ENCODE peak calls at places on chromosomes 4 and X, in five cellular contexts. Q is A549, S is HepG2, T is GM12878, Y is K562. G is an unnamed sample.

GRCh38 chrX:39974228-39974627 is 123.5 kb downstream of the BCOR start:
- DNase-seq in S (peak; percentile 24), Y (no peak), T (no peak), Q (no peak), G (peak; percentile 25)

GRCh38 chr4:8155660-8156421 is 2.8 kb downstream of the ABLIM2 start:
- DNase-seq in T (no peak), S (no peak), Q (no peak), Y (no peak), G (peak; percentile 33)

GRCh38 chrX:46220822-46221221 is 324.4 kb downstream of the ZNF674 start:
- DNase-seq in Q (peak; percentile 6), Y (no peak), S (peak; percentile 18), T (no peak), G (no peak)

GRCh38 chrX:134599173-134599914 is 58.9 kb downstream of the PLAC1 start:
- DNase-seq in S (no peak), T (peak; percentile 8), Q (no peak), Y (no peak), G (no peak)

GRCh38 chr4:25816591-25817058 is 46.2 kb downstream of the SEL1L3 start:
- DNase-seq in S (no peak), Q (no peak), Y (no peak), T (no peak), G (no peak)

GRCh38 chrX:72621163-72621562 is 48.5 kb upstream of the HDAC8 start:
- DNase-seq in S (no peak), Y (no peak), T (no peak), Q (peak; percentile 74), G (no peak)

GRCh38 chr4:15159477-15160019 is 157.3 kb downstream of the CPEB2 start:
- DNase-seq in Q (no peak), S (peak; percentile 29), Y (no peak), T (no peak), G (no peak)

GRCh38 chrX:150704030-150704613 is 10.9 kb downstream of the MTMR1 start:
- DNase-seq in Y (no peak), Q (no peak), T (no peak), S (no peak), G (no peak)

GRCh38 chr4:106604319-106605051 is 235.9 kb upstream of the GIMD1 start:
- DNase-seq in Q (no peak), T (no peak), Y (no peak), S (no peak), G (no peak)

GRCh38 chrX:39705299-39705698 is 392.5 kb downstream of the BCOR start:
- DNase-seq in Y (no peak), S (no peak), T (no peak), Q (peak; percentile 61), G (peak; percentile 29)

GRCh38 chr4:20194079-20195013 is 57.4 kb upstream of the SLIT2 start:
- DNase-seq in S (no peak), Y (no peak), Q (no peak), T (no peak), G (no peak)

GRCh38 chrX:102966701-102967100 is 29.6 kb downstream of the RAB40AL start:
- DNase-seq in Q (no peak), S (no peak), Y (no peak), T (no peak), G (no peak)

GRCh38 chr4:8403173-8403753 is 37.3 kb downstream of the ACOX3 start:
- DNase-seq in T (no peak), S (peak; percentile 48), Q (peak; percentile 66), Y (peak; percentile 85), G (peak; percentile 90)

GRCh38 chrX:45748443-45748842 is 547.8 kb upstream of the DIPK2B start:
- DNase-seq in Q (no peak), S (no peak), Y (no peak), T (no peak), G (no peak)

GRCh38 chrX:24483596-24483995 is 18.5 kb downstream of the PDK3 start:
- DNase-seq in Y (no peak), Q (no peak), S (no peak), T (no peak), G (no peak)

GRCh38 chrX:24478516-24478915 is 13.4 kb downstream of the PDK3 start:
- DNase-seq in Q (no peak), S (no peak), T (no peak), Y (no peak), G (no peak)

GRCh38 chrX:24475480-24475879 is 10.4 kb downstream of the PDK3 start:
- DNase-seq in Y (no peak), T (no peak), Q (no peak), S (no peak), G (no peak)

GRCh38 chrX:24482823-24483410 is 17.8 kb downstream of the PDK3 start:
- DNase-seq in Q (no peak), S (no peak), T (no peak), Y (no peak), G (no peak)

GRCh38 chrX:24479924-24480722 is 15.0 kb downstream of the PDK3 start:
- DNase-seq in T (peak; percentile 81), Q (no peak), Y (no peak), S (no peak), G (no peak)
- TF ChIP-seq JUNB in T (no peak), Q (no peak), Y (no peak), S (no peak), G (no peak)

GRCh38 chr4:81215219-81215892 is at the start of gene PRKG2:
- DNase-seq in Q (no peak), T (no peak), S (no peak), Y (no peak), G (peak; percentile 52)

GRCh38 chr4:81217794-81218193 is 2.8 kb upstream of the PRKG2 start:
- DNase-seq in T (no peak), Q (no peak), Y (no peak), S (no peak), G (no peak)

GRCh38 chr4:81214144-81214517 is 891 bp downstream of the PRKG2 start:
- DNase-seq in Q (no peak), S (no peak), T (no peak), Y (no peak), G (no peak)

GRCh38 chr4:81214518-81215218 is 354 bp downstream of the PRKG2 start:
- DNase-seq in Y (no peak), Q (peak; percentile 6), S (no peak), T (no peak), G (peak; percentile 78)

DNA sequence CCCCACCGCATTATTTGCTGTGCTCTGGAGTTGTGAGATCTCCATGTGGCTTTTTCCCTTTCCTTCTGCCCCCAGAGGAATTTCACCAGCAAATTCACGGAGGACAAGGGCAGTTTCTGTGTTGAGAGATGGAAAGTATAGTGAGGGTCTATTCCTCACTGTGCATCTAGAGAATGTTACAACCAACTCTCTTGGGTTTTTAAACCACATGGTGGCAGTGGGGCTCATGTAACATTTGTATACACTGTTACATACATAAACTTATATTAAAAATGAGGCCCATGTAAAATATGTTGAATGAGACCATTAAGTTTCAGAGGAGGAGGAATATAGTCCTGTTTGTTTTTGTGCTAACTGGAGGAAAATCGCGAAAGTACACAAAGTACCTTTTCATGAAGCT is 914 bp upstream of the PRKG2 start:
- DNase-seq in T (no peak), S (no peak), Q (no peak), Y (no peak), G (no peak)
- H3K4me3 ChIP-seq in T (no peak overlapping the region), S (no peak overlapping the region), Q (peak overlapping the region; percentile 47), Y (no peak overlapping the region), G (peak overlapping the region; percentile 81)

GRCh38 chr4:3042226-3042625 is 32.1 kb downstream of the HTT-AS start:
- DNase-seq in Q (no peak), T (no peak), S (no peak), Y (no peak), G (no peak)
- TF ChIP-seq JUNB in Q (no peak), T (no peak), S (no peak), Y (no peak), G (no peak)

DNA sequence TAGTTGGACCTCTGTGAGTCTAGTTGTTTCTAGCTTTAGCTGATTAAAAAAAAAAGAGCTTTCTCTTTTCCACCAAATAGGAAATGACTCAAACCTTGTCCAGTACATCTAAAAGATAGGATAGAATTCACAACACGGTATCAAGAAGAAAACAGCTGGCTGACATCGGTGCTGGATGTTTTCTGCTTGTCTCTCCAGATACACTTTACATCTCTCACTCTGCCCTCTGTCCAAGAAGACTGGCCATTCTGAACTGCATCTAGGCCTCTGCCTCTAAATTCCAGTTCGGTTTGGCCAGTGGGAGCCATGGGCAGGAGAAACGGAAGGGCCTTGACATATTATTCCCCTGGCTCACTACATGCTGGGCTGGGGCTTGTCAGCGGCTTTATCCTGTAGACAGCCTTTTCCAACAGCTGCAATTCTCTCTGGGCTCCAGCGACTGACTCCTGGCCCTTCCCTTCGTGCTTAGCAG is 57.3 kb upstream of the SHISA3 start:
- DNase-seq in S (no peak), T (no peak), Q (no peak), Y (no peak), G (peak; percentile 33)
- H3K4me3 ChIP-seq in S (no peak overlapping the region), T (no peak overlapping the region), Q (no peak overlapping the region), Y (no peak overlapping the region), G (no peak overlapping the region)

GRCh38 chr4:169283114-169283509 is 12.4 kb upstream of the SH3RF1 start:
- DNase-seq in Q (peak; percentile 68), T (no peak), S (no peak), Y (no peak), G (no peak)
- TF ChIP-seq JUNB in Q (peak; percentile 6), T (no peak), S (no peak), Y (no peak), G (no peak)

DNA sequence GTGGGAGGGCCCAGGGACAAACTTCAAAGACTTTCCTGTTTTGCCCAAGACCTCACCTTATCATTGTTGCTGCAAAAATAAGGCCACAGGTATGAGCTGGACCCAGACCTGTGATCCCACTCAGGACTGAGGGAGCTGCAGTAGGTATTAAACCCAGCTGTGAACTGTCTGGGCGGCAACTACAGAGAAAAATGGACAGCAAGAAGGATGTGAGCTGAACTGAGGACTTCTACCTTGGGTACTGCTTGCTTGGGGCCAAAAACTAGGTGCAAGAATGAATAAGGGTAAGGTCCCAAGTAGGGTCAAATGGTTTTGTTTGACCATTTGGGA is 17.8 kb upstream of the GABRA4 start:
- DNase-seq in T (no peak), Q (no peak), S (no peak), Y (no peak), G (no peak)
- H3K4me3 ChIP-seq in T (no peak overlapping the region), Q (no peak overlapping the region), S (peak overlapping the region; percentile 19), Y (no peak overlapping the region), G (no peak overlapping the region)

DNA sequence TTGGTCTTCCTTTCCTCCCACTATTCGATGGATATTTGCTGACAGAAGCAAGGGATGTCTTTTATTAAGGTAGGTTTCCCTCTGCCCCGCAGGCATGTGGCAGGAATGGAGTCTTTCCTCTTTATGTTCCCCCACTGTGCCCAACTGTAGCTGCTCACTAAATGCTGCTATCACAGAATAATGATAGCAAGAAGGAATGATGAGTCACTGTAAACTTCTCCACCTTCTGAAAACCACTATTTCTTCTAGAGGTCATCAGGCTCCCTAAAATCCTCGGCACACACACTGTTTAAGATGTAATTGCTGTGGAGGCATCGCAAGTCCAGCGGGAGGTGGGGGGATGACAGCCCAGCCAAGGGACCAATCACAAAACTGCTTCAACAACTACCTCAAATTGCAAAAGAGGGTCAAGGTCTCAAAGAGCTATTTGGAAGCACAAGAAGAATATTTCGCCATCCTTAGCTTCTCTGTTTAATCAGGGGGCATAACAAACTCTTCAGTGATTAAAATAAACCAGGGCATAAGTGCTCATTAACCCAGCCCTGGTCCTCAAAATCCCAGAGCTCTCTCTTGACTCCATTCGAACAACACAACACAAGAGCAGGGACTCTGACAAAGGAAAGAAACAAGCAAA is 13.9 kb downstream of the QDPR start:
- DNase-seq in Q (no peak), Y (no peak), T (no peak), S (peak; percentile 75), G (no peak)
- TF ChIP-seq JUNB in Q (no peak), Y (no peak), T (no peak), S (no peak), G (no peak)

GRCh38 chrX:96002401-96002800 is 682.2 kb upstream of the DIAPH2 start:
- DNase-seq in Y (no peak), S (no peak), Q (no peak), T (no peak), G (no peak)
- H3K4me3 ChIP-seq in Y (no peak overlapping the region), S (no peak overlapping the region), Q (no peak overlapping the region), T (no peak overlapping the region), G (no peak overlapping the region)